ENCODE peak calls at places on chromosomes 16 and 17, in four cellular contexts. Y is sigmoid colon; R is left colon; D is activated naive CD4-positive, alpha-beta T cell treated with Interleukin-2 at 50 U/mL for 16 hours. N is an unnamed sample.

GRCh38 chr17:17767096-17767470 is 69.7 kb downstream of the SREBF1 start:
- DNase-seq in D (no peak), R (no peak), Y (no peak), N (no peak)

GRCh38 chr17:46782250-46782953 is 36.1 kb downstream of the WNT3 start:
- DNase-seq in D (no peak), R (peak), Y (no peak), N (peak)

GRCh38 chr17:65593870-65594584 is 32.6 kb upstream of the AXIN2 start:
- DNase-seq in D (no peak), Y (no peak), R (no peak), N (no peak)

GRCh38 chr17:79936661-79937434 is 97.6 kb upstream of the CBX4 start:
- DNase-seq in D (no peak), Y (no peak), R (no peak), N (no peak)

GRCh38 chr17:74461646-74462045 is 4.8 kb upstream of the CD300A start:
- DNase-seq in R (no peak), Y (no peak), D (no peak), N (no peak)

GRCh38 chr17:62778990-62779681 is 29.0 kb downstream of the MARCHF10 start:
- DNase-seq in D (no peak), R (peak), Y (no peak), N (no peak)

GRCh38 chr17:19502517-19502916 is 31.1 kb upstream of the SLC47A1 start:
- DNase-seq in Y (peak), R (no peak), D (peak), N (no peak)

GRCh38 chr16:89290887-89291286 is 73.4 kb downstream of the ZNF778 start:
- DNase-seq in D (no peak), R (no peak), Y (no peak), N (no peak)

GRCh38 chr17:34626141-34626681 is 46.8 kb downstream of the TMEM132E start:
- DNase-seq in D (no peak), Y (no peak), R (no peak), N (no peak)

GRCh38 chr16:80680839-80681238 is 123.6 kb downstream of the CDYL2 start:
- DNase-seq in Y (no peak), R (no peak), D (no peak), N (no peak)

GRCh38 chr17:5418858-5419355 is 555 bp downstream of the NUP88 start:
- DNase-seq in Y (no peak), R (peak), D (peak), N (peak)

GRCh38 chr17:48636177-48637018 is 10.2 kb upstream of the HOXB9 start:
- DNase-seq in Y (peak), D (peak), R (peak), N (peak)